ENCODE peak calls at places on chromosomes 1 and 21, in five cellular contexts. E is AG08396; P is activated CD8-positive, alpha-beta T cell treated with anti-CD3 and anti-CD28 coated beads, Interleukin-2, amount 10 ng/mL, durations not matched to agents 7 days and 5 days; O is HuH-7.5; U is activated CD4-positive, alpha-beta T cell treated with anti-CD3 and anti-CD28 coated beads, Interleukin-2, amount 10 ng/mL, durations not matched to agents 7 days and 5 days. F is an unnamed sample.

GRCh38 chr1:108208724-108209404 is 8.7 kb upstream of the SLC25A24 start:
- DNase-seq in E (no peak), O (no peak), P (no peak), U (no peak), F (no peak)

GRCh38 chr1:170665625-170666024 is 1.7 kb downstream of the PRRX1 start:
- DNase-seq in O (no peak), P (no peak), E (no peak), U (no peak), F (no peak)

GRCh38 chr21:25513810-25514209 is 93.5 kb downstream of the MRPL39 start:
- DNase-seq in U (no peak), E (no peak), P (no peak), O (no peak), F (no peak)

GRCh38 chr1:214216779-214217178 is 64.2 kb upstream of the SMYD2 start:
- DNase-seq in U (no peak), P (no peak), O (no peak), E (no peak), F (no peak)

GRCh38 chr1:247332901-247333361 is 1.3 kb upstream of the ZNF496 start:
- DNase-seq in E (peak; percentile 29), P (no peak), U (no peak), O (no peak), F (peak; percentile 35)

GRCh38 chr1:147171399-147172167 is 687 bp downstream of the PRKAB2 start:
- DNase-seq in E (peak; percentile 17), U (no peak), O (no peak), P (peak; percentile 22), F (no peak)

GRCh38 chr1:221001167-221001566 is 121.9 kb downstream of the HLX start:
- DNase-seq in O (no peak), E (no peak), P (no peak), U (no peak), F (no peak)

GRCh38 chr1:5941671-5942070 is 50.6 kb downstream of the NPHP4 start:
- DNase-seq in O (no peak), P (no peak), E (no peak), U (no peak), F (no peak)

GRCh38 chr21:38277501-38278111 is 20.8 kb downstream of the KCNJ15 start:
- DNase-seq in E (peak; percentile 62), P (no peak), U (no peak), O (no peak), F (peak; percentile 48)

GRCh38 chr1:63698001-63698838 is 75.6 kb upstream of the ROR1 start:
- DNase-seq in U (no peak), O (no peak), E (no peak), P (no peak), F (peak; percentile 71)

GRCh38 chr1:63601061-63601460 is 7.8 kb downstream of the PGM1 start:
- DNase-seq in O (no peak), P (peak; percentile 2), U (no peak), E (no peak), F (no peak)